ENCODE peak calls at places on chromosome 21, in six cellular contexts. One of them, this sample, is unnamed. For H3K36me3, the result is how much of the 10 kb centered on the place peaks cover.

GRCh38 chr21:38438476-38438893 is 59.8 kb downstream of the ERG start:
- DNase-seq in Karpas-422: no peak
- DNase-seq in endothelial cell of umbilical vein: peak
- DNase-seq in mesendoderm: peak
- DNase-seq in HCT116: no peak
- DNase-seq in IMR-90: peak
- DNase-seq in this sample: no peak

GRCh38 chr21:40809673-40810072 is 37.3 kb downstream of the DSCAM start:
- DNase-seq in Karpas-422: no peak
- DNase-seq in endothelial cell of umbilical vein: no peak
- DNase-seq in mesendoderm: no peak
- DNase-seq in HCT116: no peak
- DNase-seq in IMR-90: no peak
- DNase-seq in this sample: no peak

GRCh38 chr21:34958040-34958439 is 91.1 kb downstream of the RUNX1 start:
- DNase-seq in Karpas-422: no peak
- DNase-seq in endothelial cell of umbilical vein: no peak
- DNase-seq in mesendoderm: no peak
- DNase-seq in HCT116: no peak
- DNase-seq in IMR-90: no peak
- DNase-seq in this sample: no peak

GRCh38 chr21:25405991-25406390 is 201.3 kb downstream of the MRPL39 start:
- DNase-seq in Karpas-422: no peak
- DNase-seq in endothelial cell of umbilical vein: no peak
- DNase-seq in mesendoderm: no peak
- DNase-seq in HCT116: no peak
- DNase-seq in IMR-90: no peak
- DNase-seq in this sample: no peak

GRCh38 chr21:17045214-17045835 is 467.5 kb upstream of the CXADR start:
- DNase-seq in Karpas-422: peak
- DNase-seq in endothelial cell of umbilical vein: peak
- DNase-seq in mesendoderm: peak
- DNase-seq in HCT116: no peak
- DNase-seq in IMR-90: peak
- DNase-seq in this sample: no peak

GRCh38 chr21:25636727-25637126 is 2.3 kb upstream of the JAM2 start:
- DNase-seq in Karpas-422: no peak
- DNase-seq in endothelial cell of umbilical vein: no peak
- DNase-seq in mesendoderm: no peak
- DNase-seq in HCT116: no peak
- DNase-seq in IMR-90: peak
- DNase-seq in this sample: no peak

GRCh38 chr21:28615276-28615675 is 377.4 kb downstream of the LTN1 start:
- DNase-seq in Karpas-422: no peak
- DNase-seq in endothelial cell of umbilical vein: no peak
- DNase-seq in mesendoderm: peak
- DNase-seq in HCT116: no peak
- DNase-seq in IMR-90: peak
- DNase-seq in this sample: no peak

GRCh38 chr21:25583370-25584133 is 23.7 kb downstream of the MRPL39 start:
- DNase-seq in Karpas-422: no peak
- DNase-seq in endothelial cell of umbilical vein: no peak
- DNase-seq in mesendoderm: no peak
- DNase-seq in HCT116: no peak
- DNase-seq in IMR-90: no peak
- DNase-seq in this sample: no peak

GRCh38 chr21:16908087-16908486 is 604.8 kb upstream of the CXADR start:
- DNase-seq in Karpas-422: no peak
- DNase-seq in endothelial cell of umbilical vein: no peak
- DNase-seq in mesendoderm: no peak
- DNase-seq in HCT116: no peak
- DNase-seq in IMR-90: no peak
- DNase-seq in this sample: no peak

GRCh38 chr21:36155603-36156338 is 853 bp upstream of the DOP1B start:
- DNase-seq in Karpas-422: no peak
- DNase-seq in endothelial cell of umbilical vein: no peak
- DNase-seq in mesendoderm: peak
- DNase-seq in HCT116: no peak
- DNase-seq in IMR-90: no peak
- DNase-seq in this sample: peak

GRCh38 chr21:31446206-31446900 is 102.3 kb upstream of the TIAM1 start:
- DNase-seq in Karpas-422: no peak
- DNase-seq in endothelial cell of umbilical vein: no peak
- DNase-seq in mesendoderm: no peak
- DNase-seq in HCT116: no peak
- DNase-seq in IMR-90: no peak
- DNase-seq in this sample: no peak

GRCh38 chr21:35906587-35906986 is 153.7 kb downstream of the SETD4 start:
- DNase-seq in Karpas-422: no peak
- DNase-seq in endothelial cell of umbilical vein: no peak
- DNase-seq in mesendoderm: no peak
- DNase-seq in HCT116: no peak
- DNase-seq in IMR-90: no peak
- DNase-seq in this sample: no peak

GRCh38 chr21:28674807-28675206 is 317.9 kb downstream of the LTN1 start:
- DNase-seq in Karpas-422: no peak
- DNase-seq in endothelial cell of umbilical vein: no peak
- DNase-seq in mesendoderm: no peak
- DNase-seq in HCT116: no peak
- DNase-seq in IMR-90: no peak
- DNase-seq in this sample: no peak

GRCh38 chr21:28215214-28215954 is 777.3 kb downstream of the LTN1 start:
- DNase-seq in Karpas-422: no peak
- DNase-seq in endothelial cell of umbilical vein: no peak
- DNase-seq in mesendoderm: no peak
- DNase-seq in HCT116: no peak
- DNase-seq in IMR-90: peak
- DNase-seq in this sample: no peak

GRCh38 chr21:38959686-38960049 is 153.9 kb downstream of the ETS2 start:
- DNase-seq in Karpas-422: no peak
- DNase-seq in endothelial cell of umbilical vein: no peak
- DNase-seq in mesendoderm: no peak
- DNase-seq in HCT116: no peak
- DNase-seq in IMR-90: no peak
- DNase-seq in this sample: no peak

GRCh38 chr21:19683492-19683891 is 1279.9 kb upstream of the TMPRSS15 start:
- DNase-seq in Karpas-422: no peak
- DNase-seq in endothelial cell of umbilical vein: no peak
- DNase-seq in mesendoderm: no peak
- DNase-seq in HCT116: no peak
- DNase-seq in IMR-90: no peak
- DNase-seq in this sample: no peak

GRCh38 chr21:30340714-30341573 is 3.5 kb upstream of the KRTAP27-1 start:
- DNase-seq in Karpas-422: peak
- DNase-seq in endothelial cell of umbilical vein: no peak
- DNase-seq in mesendoderm: peak
- DNase-seq in HCT116: peak
- DNase-seq in IMR-90: peak
- DNase-seq in this sample: peak

GRCh38 chr21:34636961-34637360 is 22.0 kb upstream of the RCAN1 start:
- DNase-seq in Karpas-422: no peak
- DNase-seq in endothelial cell of umbilical vein: no peak
- DNase-seq in mesendoderm: no peak
- DNase-seq in HCT116: no peak
- DNase-seq in IMR-90: no peak
- DNase-seq in this sample: no peak

GRCh38 chr21:32817206-32817605 is 45.7 kb upstream of the PAXBP1 start:
- DNase-seq in Karpas-422: no peak
- DNase-seq in endothelial cell of umbilical vein: no peak
- DNase-seq in mesendoderm: peak
- DNase-seq in HCT116: no peak
- DNase-seq in IMR-90: no peak
- DNase-seq in this sample: peak

GRCh38 chr21:30747159-30747558 is at the start of gene KRTAP21-2:
- DNase-seq in Karpas-422: no peak
- DNase-seq in endothelial cell of umbilical vein: no peak
- DNase-seq in mesendoderm: no peak
- DNase-seq in HCT116: no peak
- DNase-seq in IMR-90: no peak
- DNase-seq in this sample: no peak

GRCh38 chr21:15003463-15004135 is 61.2 kb downstream of the NRIP1 start:
- DNase-seq in Karpas-422: no peak
- DNase-seq in endothelial cell of umbilical vein: no peak
- DNase-seq in mesendoderm: peak
- DNase-seq in HCT116: no peak
- DNase-seq in IMR-90: no peak
- DNase-seq in this sample: no peak

GRCh38 chr21:15006594-15007230 is 58.1 kb downstream of the NRIP1 start:
- DNase-seq in Karpas-422: no peak
- DNase-seq in endothelial cell of umbilical vein: no peak
- DNase-seq in mesendoderm: no peak
- DNase-seq in HCT116: no peak
- DNase-seq in IMR-90: no peak
- DNase-seq in this sample: no peak

GRCh38 chr21:15007716-15008296 is 57.0 kb downstream of the NRIP1 start:
- DNase-seq in Karpas-422: no peak
- DNase-seq in endothelial cell of umbilical vein: no peak
- DNase-seq in mesendoderm: no peak
- DNase-seq in HCT116: no peak
- DNase-seq in IMR-90: no peak
- DNase-seq in this sample: no peak

GRCh38 chr21:15004721-15005370 is 60.0 kb downstream of the NRIP1 start:
- DNase-seq in Karpas-422: no peak
- DNase-seq in endothelial cell of umbilical vein: no peak
- DNase-seq in mesendoderm: no peak
- DNase-seq in HCT116: no peak
- DNase-seq in IMR-90: peak
- DNase-seq in this sample: no peak

GRCh38 chr21:15005391-15005790 is 59.4 kb downstream of the NRIP1 start:
- DNase-seq in Karpas-422: no peak
- DNase-seq in endothelial cell of umbilical vein: peak
- DNase-seq in mesendoderm: peak
- DNase-seq in HCT116: no peak
- DNase-seq in IMR-90: peak
- DNase-seq in this sample: no peak
- H3K9ac ChIP-seq in Karpas-422: no peak
- H3K9ac ChIP-seq in endothelial cell of umbilical vein: no peak
- H3K9ac ChIP-seq in mesendoderm: no peak
- H3K9ac ChIP-seq in HCT116: no peak
- H3K9ac ChIP-seq in IMR-90: peak
- H3K9ac ChIP-seq in this sample: no peak

GRCh38 chr21:43194303-43195130 is 25.7 kb downstream of the CRYAA start:
- DNase-seq in Karpas-422: no peak
- DNase-seq in endothelial cell of umbilical vein: no peak
- DNase-seq in mesendoderm: no peak
- DNase-seq in HCT116: no peak
- DNase-seq in IMR-90: no peak
- DNase-seq in this sample: peak

GRCh38 chr21:43193651-43194302 is 25.0 kb downstream of the CRYAA start:
- DNase-seq in Karpas-422: peak
- DNase-seq in endothelial cell of umbilical vein: no peak
- DNase-seq in mesendoderm: no peak
- DNase-seq in HCT116: no peak
- DNase-seq in IMR-90: peak
- DNase-seq in this sample: peak

GRCh38 chr21:43191971-43192370 is 23.2 kb downstream of the CRYAA start:
- DNase-seq in Karpas-422: no peak
- DNase-seq in endothelial cell of umbilical vein: no peak
- DNase-seq in mesendoderm: no peak
- DNase-seq in HCT116: no peak
- DNase-seq in IMR-90: no peak
- DNase-seq in this sample: no peak

GRCh38 chr21:43192501-43193081 is 23.8 kb downstream of the CRYAA start:
- DNase-seq in Karpas-422: peak
- DNase-seq in endothelial cell of umbilical vein: no peak
- DNase-seq in mesendoderm: no peak
- DNase-seq in HCT116: no peak
- DNase-seq in IMR-90: no peak
- DNase-seq in this sample: peak

DNA sequence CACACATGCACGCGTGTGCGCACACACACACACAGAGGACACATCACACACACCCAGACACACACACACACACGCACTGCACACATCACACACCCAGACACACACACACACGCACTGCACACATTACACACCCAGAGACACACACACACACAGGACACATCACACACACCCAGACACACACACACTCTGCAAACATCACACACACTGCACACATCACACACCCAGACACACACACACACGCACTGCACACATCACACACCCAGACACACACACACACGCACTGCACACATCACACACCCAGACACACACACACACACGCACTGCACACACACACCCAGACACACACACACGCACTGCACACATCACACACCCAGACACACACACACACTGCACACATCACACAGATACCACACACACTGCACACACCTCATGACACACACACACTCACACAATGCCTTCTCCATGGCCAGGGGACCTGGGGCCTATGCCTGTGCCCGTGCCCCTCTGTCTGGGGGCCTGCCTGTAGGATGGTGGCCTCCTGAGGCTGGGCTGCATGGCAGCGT is 24.4 kb downstream of the CRYAA start:
- DNase-seq in Karpas-422: no peak
- DNase-seq in endothelial cell of umbilical vein: no peak
- DNase-seq in mesendoderm: no peak
- DNase-seq in HCT116: no peak
- DNase-seq in IMR-90: no peak
- DNase-seq in this sample: no peak
- H3K27ac ChIP-seq in Karpas-422: no peak
- H3K27ac ChIP-seq in endothelial cell of umbilical vein: no peak
- H3K27ac ChIP-seq in mesendoderm: no peak
- H3K27ac ChIP-seq in HCT116: no peak
- H3K27ac ChIP-seq in IMR-90: no peak
- H3K27ac ChIP-seq in this sample: no peak

GRCh38 chr21:37231671-37232070 is 35.5 kb downstream of the VPS26C start:
- DNase-seq in Karpas-422: no peak
- DNase-seq in endothelial cell of umbilical vein: no peak
- DNase-seq in mesendoderm: no peak
- DNase-seq in HCT116: no peak
- DNase-seq in IMR-90: no peak
- DNase-seq in this sample: no peak
- H3K36me3 ChIP-seq in Karpas-422: under half
- H3K36me3 ChIP-seq in endothelial cell of umbilical vein: under half
- H3K36me3 ChIP-seq in mesendoderm: under half
- H3K36me3 ChIP-seq in HCT116: under half
- H3K36me3 ChIP-seq in IMR-90: half or more
- H3K36me3 ChIP-seq in this sample: under half

DNA sequence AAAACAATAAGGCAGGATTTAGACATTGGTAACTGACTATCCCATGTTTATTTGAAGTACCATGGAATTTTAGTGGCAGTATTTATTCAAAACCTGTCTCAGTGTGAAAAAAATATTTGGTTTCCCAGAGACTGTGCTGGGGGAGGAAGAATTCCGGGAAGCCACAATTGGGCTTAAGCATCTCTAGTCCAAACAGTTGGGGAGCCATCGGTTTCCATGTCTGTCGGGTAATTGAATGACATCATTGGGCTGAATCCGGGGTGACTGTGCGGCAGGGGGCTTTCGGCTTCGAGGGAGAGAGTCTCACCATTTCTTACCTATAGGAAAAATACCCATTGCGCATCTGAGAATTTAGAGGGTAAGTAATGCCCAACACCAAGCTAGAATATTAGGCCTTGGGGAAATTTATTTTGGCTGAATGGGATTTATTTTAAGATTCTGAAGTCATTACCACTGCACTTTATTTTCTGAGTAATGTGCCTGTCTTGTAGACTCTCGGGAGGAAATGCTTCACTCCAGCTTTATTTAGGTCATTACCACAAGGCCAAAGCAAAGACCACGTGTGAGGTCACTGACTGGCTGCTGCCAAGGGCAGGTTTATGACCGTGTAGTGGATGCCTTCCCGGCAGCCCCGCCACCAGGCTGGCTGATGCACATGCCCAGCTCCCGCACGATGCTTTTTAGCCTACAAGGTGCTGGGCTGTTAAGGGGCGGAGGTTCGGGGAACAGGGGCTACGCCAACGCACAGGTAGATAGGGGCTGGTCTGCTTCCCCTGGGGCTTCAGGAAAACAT is 23.1 kb upstream of the UMODL1 start:
- DNase-seq in Karpas-422: no peak
- DNase-seq in endothelial cell of umbilical vein: peak
- DNase-seq in mesendoderm: no peak
- DNase-seq in HCT116: no peak
- DNase-seq in IMR-90: peak
- DNase-seq in this sample: no peak
- H3K9ac ChIP-seq in Karpas-422: no peak
- H3K9ac ChIP-seq in endothelial cell of umbilical vein: no peak
- H3K9ac ChIP-seq in mesendoderm: no peak
- H3K9ac ChIP-seq in HCT116: no peak
- H3K9ac ChIP-seq in IMR-90: no peak
- H3K9ac ChIP-seq in this sample: no peak